ENCODE peak calls at places on chromosomes 16 and 17, in six cellular contexts. Q, C, D, A, O and N are unnamed samples.
A peak's percentile ranks its signal among the peaks of the same experiment; 100 is the strongest.

GRCh38 chr17:73311781-73312641 is at the start of gene CDC42EP4:
- DNase-seq in Q (peak; percentile 96), C (peak; percentile 97), D (peak; percentile 91), A (peak; percentile 96), O (peak; percentile 96), N (peak; percentile 77)

GRCh38 chr16:83002351-83003334 is 375.9 kb downstream of the CDH13 start:
- DNase-seq in Q (no peak), C (no peak), D (peak; percentile 54), A (peak; percentile 11), O (no peak), N (no peak)

GRCh38 chr16:72371307-72372081 is 199.5 kb upstream of the PMFBP1 start:
- DNase-seq in Q (peak; percentile 13), C (no peak), D (peak; percentile 25), A (no peak), O (no peak), N (no peak)

GRCh38 chr17:34076743-34077631 is 178.1 kb upstream of the CCL2 start:
- DNase-seq in Q (no peak), C (no peak), D (no peak), A (no peak), O (no peak), N (no peak)

GRCh38 chr16:6629110-6629509 is 703.5 kb upstream of the RBFOX1 start:
- DNase-seq in Q (no peak), C (no peak), D (no peak), A (no peak), O (no peak), N (no peak)

GRCh38 chr16:88437367-88437964 is 15.6 kb upstream of the ZFPM1 start:
- DNase-seq in Q (no peak), C (peak; percentile 50), D (peak; percentile 27), A (no peak), O (peak; percentile 35), N (peak; percentile 87)

GRCh38 chr17:73747221-73748002 is 103.2 kb upstream of the SDK2 start:
- DNase-seq in Q (no peak), C (no peak), D (no peak), A (peak; percentile 93), O (no peak), N (no peak)

GRCh38 chr16:57462978-57463362 is 491 bp downstream of the POLR2C start:
- DNase-seq in Q (no peak), C (no peak), D (no peak), A (no peak), O (no peak), N (no peak)

GRCh38 chr17:47225911-47226688 is 17.0 kb downstream of the MYL4 start:
- DNase-seq in Q (no peak), C (no peak), D (peak; percentile 47), A (no peak), O (no peak), N (no peak)

GRCh38 chr17:77120866-77121265 is 19.9 kb upstream of the SEC14L1 start:
- DNase-seq in Q (no peak), C (peak; percentile 20), D (no peak), A (no peak), O (no peak), N (no peak)

GRCh38 chr16:70746040-70746707 is 54.8 kb downstream of the VAC14 start:
- DNase-seq in Q (peak; percentile 43), C (no peak), D (peak; percentile 94), A (peak; percentile 63), O (peak; percentile 93), N (no peak)

GRCh38 chr16:68444058-68444657 is 4.2 kb downstream of the SMPD3 start:
- DNase-seq in Q (peak; percentile 35), C (no peak), D (peak; percentile 21), A (peak; percentile 59), O (no peak), N (no peak)

GRCh38 chr17:21243516-21244303 is 9.5 kb downstream of the NATD1 start:
- DNase-seq in Q (no peak), C (no peak), D (no peak), A (no peak), O (no peak), N (no peak)

GRCh38 chr17:35170968-35171771 is 23.0 kb downstream of the SLC35G3 start:
- DNase-seq in Q (no peak), C (no peak), D (peak; percentile 15), A (no peak), O (no peak), N (no peak)

GRCh38 chr17:45222273-45222993 is 748 bp downstream of the FMNL1 start:
- DNase-seq in Q (peak; percentile 26), C (no peak), D (no peak), A (no peak), O (no peak), N (no peak)

GRCh38 chr17:74530751-74531150 is 524 bp downstream of the CD300LB start:
- DNase-seq in Q (no peak), C (no peak), D (no peak), A (no peak), O (peak; percentile 0), N (no peak)

GRCh38 chr17:44012391-44012790 is 2.4 kb downstream of the TMEM101 start:
- DNase-seq in Q (no peak), C (no peak), D (no peak), A (no peak), O (no peak), N (no peak)

GRCh38 chr16:3618782-3619166 is 7.4 kb upstream of the SLX4 start:
- DNase-seq in Q (no peak), C (no peak), D (no peak), A (no peak), O (no peak), N (no peak)

GRCh38 chr17:81200695-81201580 is 21.8 kb downstream of the CEP131 start:
- DNase-seq in Q (peak; percentile 89), C (peak; percentile 65), D (peak; percentile 72), A (peak; percentile 76), O (no peak), N (no peak)

GRCh38 chr17:27153005-27153404 is 140.9 kb upstream of the WSB1 start:
- DNase-seq in Q (no peak), C (no peak), D (peak; percentile 11), A (no peak), O (no peak), N (no peak)

GRCh38 chr17:8905256-8905778 is 37.8 kb upstream of the PIK3R6 start:
- DNase-seq in Q (no peak), C (no peak), D (no peak), A (peak; percentile 7), O (no peak), N (no peak)

GRCh38 chr17:19867654-19868395 is at the start of gene ULK2:
- DNase-seq in Q (peak; percentile 36), C (peak; percentile 76), D (peak; percentile 69), A (peak; percentile 33), O (peak; percentile 51), N (peak; percentile 25)

GRCh38 chr17:10141436-10141835 is 57.0 kb downstream of the GAS7 start:
- DNase-seq in Q (no peak), C (no peak), D (no peak), A (no peak), O (no peak), N (no peak)

GRCh38 chr16:76487411-76488064 is 210.3 kb downstream of the CNTNAP4 start:
- DNase-seq in Q (no peak), C (no peak), D (no peak), A (no peak), O (no peak), N (no peak)

GRCh38 chr16:56231-56927 is 2.8 kb downstream of the SNRNP25 start:
- DNase-seq in Q (no peak), C (no peak), D (no peak), A (no peak), O (no peak), N (no peak)